ENCODE peak calls at places on chromosome 2, in four cellular contexts. One of them, this sample, is unnamed.
A peak's percentile ranks its signal among the peaks of the same experiment; 100 is the strongest.

GRCh38 chr2:75053484-75054112 is 95.2 kb downstream of the POLE4 start:
- DNase-seq in nephron progenitor cell: peak; percentile 62
- DNase-seq in RWPE1: peak; percentile 50
- DNase-seq in A549: peak; percentile 62
- DNase-seq in this sample: peak; percentile 57

GRCh38 chr2:187302619-187303018 is 145.4 kb downstream of the CALCRL start:
- DNase-seq in nephron progenitor cell: no peak
- DNase-seq in RWPE1: no peak
- DNase-seq in A549: no peak
- DNase-seq in this sample: no peak

GRCh38 chr2:231189571-231190495 is 8.6 kb upstream of the ARMC9 start:
- DNase-seq in nephron progenitor cell: no peak
- DNase-seq in RWPE1: no peak
- DNase-seq in A549: no peak
- DNase-seq in this sample: no peak

GRCh38 chr2:5877360-5877759 is 185.2 kb downstream of the SOX11 start:
- DNase-seq in nephron progenitor cell: no peak
- DNase-seq in RWPE1: no peak
- DNase-seq in A549: no peak
- DNase-seq in this sample: no peak

GRCh38 chr2:70199320-70199864 is 8.6 kb upstream of the C2orf42 start:
- DNase-seq in nephron progenitor cell: no peak
- DNase-seq in RWPE1: no peak
- DNase-seq in A549: no peak
- DNase-seq in this sample: no peak

GRCh38 chr2:113886479-113887383 is 3.2 kb upstream of the ACTR3 start:
- DNase-seq in nephron progenitor cell: no peak
- DNase-seq in RWPE1: peak; percentile 24
- DNase-seq in A549: peak; percentile 68
- DNase-seq in this sample: peak; percentile 35

GRCh38 chr2:148812306-148812705 is 62.7 kb upstream of the KIF5C start:
- DNase-seq in nephron progenitor cell: no peak
- DNase-seq in RWPE1: peak; percentile 13
- DNase-seq in A549: no peak
- DNase-seq in this sample: no peak

GRCh38 chr2:133561045-133561852 is 7.0 kb downstream of the NCKAP5 start:
- DNase-seq in nephron progenitor cell: no peak
- DNase-seq in RWPE1: peak; percentile 28
- DNase-seq in A549: peak; percentile 70
- DNase-seq in this sample: peak; percentile 15

GRCh38 chr2:59896499-59896898 is 657.0 kb downstream of the BCL11A start:
- DNase-seq in nephron progenitor cell: no peak
- DNase-seq in RWPE1: no peak
- DNase-seq in A549: no peak
- DNase-seq in this sample: no peak

GRCh38 chr2:196677404-196677803 is 37.9 kb downstream of the CCDC150 start:
- DNase-seq in nephron progenitor cell: no peak
- DNase-seq in RWPE1: peak; percentile 47
- DNase-seq in A549: peak; percentile 17
- DNase-seq in this sample: no peak

GRCh38 chr2:36356199-36356989 is 816 bp downstream of the CRIM1 start:
- DNase-seq in nephron progenitor cell: peak; percentile 65
- DNase-seq in RWPE1: no peak
- DNase-seq in A549: no peak
- DNase-seq in this sample: peak; percentile 52

GRCh38 chr2:29130295-29130694 is 15.1 kb downstream of the CLIP4 start:
- DNase-seq in nephron progenitor cell: no peak
- DNase-seq in RWPE1: peak; percentile 55
- DNase-seq in A549: peak; percentile 96
- DNase-seq in this sample: peak; percentile 46

GRCh38 chr2:38876407-38876806 is 631 bp downstream of the MORN2 start:
- DNase-seq in nephron progenitor cell: no peak
- DNase-seq in RWPE1: peak; percentile 11
- DNase-seq in A549: no peak
- DNase-seq in this sample: no peak

GRCh38 chr2:63057249-63058148 is 6.9 kb downstream of the OTX1 start:
- DNase-seq in nephron progenitor cell: no peak
- DNase-seq in RWPE1: no peak
- DNase-seq in A549: no peak
- DNase-seq in this sample: no peak

GRCh38 chr2:63058149-63058741 is 7.6 kb downstream of the OTX1 start:
- DNase-seq in nephron progenitor cell: no peak
- DNase-seq in RWPE1: no peak
- DNase-seq in A549: no peak
- DNase-seq in this sample: no peak

GRCh38 chr2:63059434-63060078 is 8.9 kb downstream of the OTX1 start:
- DNase-seq in nephron progenitor cell: peak; percentile 30
- DNase-seq in RWPE1: no peak
- DNase-seq in A549: no peak
- DNase-seq in this sample: peak; percentile 37

GRCh38 chr2:63060079-63060482 is 9.5 kb downstream of the OTX1 start:
- DNase-seq in nephron progenitor cell: no peak
- DNase-seq in RWPE1: no peak
- DNase-seq in A549: no peak
- DNase-seq in this sample: no peak

GRCh38 chr2:63058742-63059433 is 8.3 kb downstream of the OTX1 start:
- DNase-seq in nephron progenitor cell: peak; percentile 57
- DNase-seq in RWPE1: no peak
- DNase-seq in A549: no peak
- DNase-seq in this sample: no peak
- TF ChIP-seq CTCF in nephron progenitor cell: no peak
- TF ChIP-seq CTCF in RWPE1: no peak
- TF ChIP-seq CTCF in A549: no peak
- TF ChIP-seq CTCF in this sample: no peak

DNA sequence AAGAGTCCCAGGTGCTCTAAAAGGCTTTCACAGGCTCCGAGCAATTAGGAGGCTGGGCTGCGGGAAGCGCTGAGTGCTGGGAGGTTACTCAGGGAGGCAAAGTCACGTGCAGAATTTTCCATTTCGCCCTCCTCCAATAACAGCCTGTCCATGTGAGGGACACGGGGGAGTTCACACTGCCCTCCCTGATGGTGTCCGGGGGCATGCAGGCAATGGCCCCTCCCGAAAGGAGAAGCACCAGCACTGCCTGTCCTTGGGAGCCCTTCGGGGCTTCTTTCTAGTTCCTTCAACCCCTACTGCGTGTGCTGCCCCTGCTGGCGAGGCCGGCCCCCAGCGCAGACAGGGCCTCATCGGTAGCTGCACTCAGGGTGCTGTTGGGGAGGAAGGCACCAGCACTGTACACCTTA is 63.1 kb upstream of the HPCAL1 start:
- DNase-seq in nephron progenitor cell: peak; percentile 24
- DNase-seq in RWPE1: no peak
- DNase-seq in A549: no peak
- DNase-seq in this sample: no peak
- TF ChIP-seq CTCF in nephron progenitor cell: peak; percentile 34
- TF ChIP-seq CTCF in RWPE1: no peak
- TF ChIP-seq CTCF in A549: no peak
- TF ChIP-seq CTCF in this sample: no peak

GRCh38 chr2:57878573-57878910 is 168.1 kb upstream of the VRK2 start:
- DNase-seq in nephron progenitor cell: no peak
- DNase-seq in RWPE1: no peak
- DNase-seq in A549: no peak
- DNase-seq in this sample: no peak
- TF ChIP-seq CTCF in nephron progenitor cell: no peak
- TF ChIP-seq CTCF in RWPE1: no peak
- TF ChIP-seq CTCF in A549: no peak
- TF ChIP-seq CTCF in this sample: no peak

GRCh38 chr2:237865623-237866041 is 6.2 kb downstream of the RAMP1 start:
- DNase-seq in nephron progenitor cell: no peak
- DNase-seq in RWPE1: no peak
- DNase-seq in A549: no peak
- DNase-seq in this sample: no peak
- TF ChIP-seq CTCF in nephron progenitor cell: no peak
- TF ChIP-seq CTCF in RWPE1: no peak
- TF ChIP-seq CTCF in A549: no peak
- TF ChIP-seq CTCF in this sample: no peak